ENCODE peak calls at places on chromosomes 4 and X, in four cellular contexts. One of them, this sample, is unnamed.

GRCh38 chrX:135489542-135489941 is 30.9 kb upstream of the INTS6L start:
- DNase-seq in hepatocyte: no peak
- DNase-seq in PC-3: no peak
- DNase-seq in neural progenitor cell: no peak
- DNase-seq in this sample: no peak

GRCh38 chr4:53050361-53050774 is 188.3 kb downstream of the RASL11B start:
- DNase-seq in hepatocyte: no peak
- DNase-seq in PC-3: no peak
- DNase-seq in neural progenitor cell: no peak
- DNase-seq in this sample: peak; percentile 26

GRCh38 chrX:131068945-131069719 is 11.0 kb downstream of the ARHGAP36 start:
- DNase-seq in hepatocyte: peak; percentile 54
- DNase-seq in PC-3: peak; percentile 28
- DNase-seq in neural progenitor cell: peak; percentile 84
- DNase-seq in this sample: peak; percentile 4

GRCh38 chr4:152321923-152322322 is 214.0 kb downstream of the FBXW7 start:
- DNase-seq in hepatocyte: no peak
- DNase-seq in PC-3: no peak
- DNase-seq in neural progenitor cell: no peak
- DNase-seq in this sample: no peak

GRCh38 chr4:128981377-128981776 is 112.0 kb downstream of the SCLT1 start:
- DNase-seq in hepatocyte: no peak
- DNase-seq in PC-3: no peak
- DNase-seq in neural progenitor cell: no peak
- DNase-seq in this sample: no peak

GRCh38 chr4:172168888-172169287 is 355.7 kb downstream of the GALNTL6 start:
- DNase-seq in hepatocyte: no peak
- DNase-seq in PC-3: no peak
- DNase-seq in neural progenitor cell: no peak
- DNase-seq in this sample: no peak

GRCh38 chr4:1051472-1051871 is 40.0 kb downstream of the FGFRL1 start:
- DNase-seq in hepatocyte: no peak
- DNase-seq in PC-3: no peak
- DNase-seq in neural progenitor cell: no peak
- DNase-seq in this sample: no peak

GRCh38 chr4:40395908-40396806 is 61.0 kb downstream of the CHRNA9 start:
- DNase-seq in hepatocyte: peak; percentile 37
- DNase-seq in PC-3: peak; percentile 83
- DNase-seq in neural progenitor cell: peak; percentile 14
- DNase-seq in this sample: peak; percentile 17

GRCh38 chrX:4572652-4573051 is 859.2 kb upstream of the PRKX start:
- DNase-seq in hepatocyte: no peak
- DNase-seq in PC-3: no peak
- DNase-seq in neural progenitor cell: peak; percentile 63
- DNase-seq in this sample: no peak

GRCh38 chrX:97685753-97686152 is 802.0 kb downstream of the RPA4 start:
- DNase-seq in hepatocyte: peak; percentile 57
- DNase-seq in PC-3: peak; percentile 62
- DNase-seq in neural progenitor cell: peak; percentile 46
- DNase-seq in this sample: peak; percentile 47

GRCh38 chrX:10109695-10110094 is 47.1 kb upstream of the CLCN4 start:
- DNase-seq in hepatocyte: no peak
- DNase-seq in PC-3: no peak
- DNase-seq in neural progenitor cell: no peak
- DNase-seq in this sample: peak; percentile 68

GRCh38 chrX:68658530-68658929 is 11.1 kb downstream of the STARD8 start:
- DNase-seq in hepatocyte: no peak
- DNase-seq in PC-3: no peak
- DNase-seq in neural progenitor cell: peak; percentile 65
- DNase-seq in this sample: peak; percentile 70

GRCh38 chr4:155419266-155419665 is 42.5 kb upstream of the MAP9 start:
- DNase-seq in hepatocyte: no peak
- DNase-seq in PC-3: peak; percentile 7
- DNase-seq in neural progenitor cell: peak; percentile 23
- DNase-seq in this sample: peak; percentile 25

GRCh38 chr4:10655968-10656367 is 28.6 kb downstream of the CLNK start:
- DNase-seq in hepatocyte: no peak
- DNase-seq in PC-3: peak; percentile 71
- DNase-seq in neural progenitor cell: no peak
- DNase-seq in this sample: peak; percentile 80

GRCh38 chr4:173490817-173491518 is 39.1 kb downstream of the HAND2 start:
- DNase-seq in hepatocyte: peak; percentile 59
- DNase-seq in PC-3: peak; percentile 39
- DNase-seq in neural progenitor cell: no peak
- DNase-seq in this sample: peak; percentile 77

GRCh38 chrX:40083979-40084359 is 13.8 kb downstream of the BCOR start:
- DNase-seq in hepatocyte: no peak
- DNase-seq in PC-3: no peak
- DNase-seq in neural progenitor cell: no peak
- DNase-seq in this sample: no peak
- H3K4me3 ChIP-seq in hepatocyte: peak overlapping the region; percentile 34
- H3K4me3 ChIP-seq in PC-3: peak overlapping the region; percentile 74
- H3K4me3 ChIP-seq in neural progenitor cell: peak overlapping the region; percentile 48
- H3K4me3 ChIP-seq in this sample: peak overlapping the region; percentile 53

DNA sequence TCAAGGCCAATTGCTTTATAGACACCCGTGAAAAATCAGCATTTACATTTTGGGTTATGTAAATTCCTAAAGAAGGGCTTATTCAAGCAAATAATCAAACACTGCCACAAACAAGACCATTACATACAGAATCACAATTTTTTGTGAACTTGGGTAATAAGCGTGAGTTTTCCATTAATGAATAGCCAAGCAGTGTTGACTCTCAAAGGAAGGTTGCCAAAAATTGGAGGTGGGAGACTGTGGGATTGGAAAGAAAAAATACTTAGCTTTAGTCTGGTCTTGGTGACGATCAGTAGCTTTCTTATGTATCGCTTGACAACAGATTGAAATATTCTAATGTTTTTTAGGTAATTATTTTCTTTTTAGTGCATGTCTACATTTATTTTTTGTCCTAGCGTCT is 20.9 kb downstream of the LRRC66 start:
- DNase-seq in hepatocyte: no peak
- DNase-seq in PC-3: no peak
- DNase-seq in neural progenitor cell: no peak
- DNase-seq in this sample: no peak
- TF ChIP-seq CTCF in hepatocyte: no peak
- TF ChIP-seq CTCF in PC-3: no peak
- TF ChIP-seq CTCF in neural progenitor cell: no peak
- TF ChIP-seq CTCF in this sample: no peak

DNA sequence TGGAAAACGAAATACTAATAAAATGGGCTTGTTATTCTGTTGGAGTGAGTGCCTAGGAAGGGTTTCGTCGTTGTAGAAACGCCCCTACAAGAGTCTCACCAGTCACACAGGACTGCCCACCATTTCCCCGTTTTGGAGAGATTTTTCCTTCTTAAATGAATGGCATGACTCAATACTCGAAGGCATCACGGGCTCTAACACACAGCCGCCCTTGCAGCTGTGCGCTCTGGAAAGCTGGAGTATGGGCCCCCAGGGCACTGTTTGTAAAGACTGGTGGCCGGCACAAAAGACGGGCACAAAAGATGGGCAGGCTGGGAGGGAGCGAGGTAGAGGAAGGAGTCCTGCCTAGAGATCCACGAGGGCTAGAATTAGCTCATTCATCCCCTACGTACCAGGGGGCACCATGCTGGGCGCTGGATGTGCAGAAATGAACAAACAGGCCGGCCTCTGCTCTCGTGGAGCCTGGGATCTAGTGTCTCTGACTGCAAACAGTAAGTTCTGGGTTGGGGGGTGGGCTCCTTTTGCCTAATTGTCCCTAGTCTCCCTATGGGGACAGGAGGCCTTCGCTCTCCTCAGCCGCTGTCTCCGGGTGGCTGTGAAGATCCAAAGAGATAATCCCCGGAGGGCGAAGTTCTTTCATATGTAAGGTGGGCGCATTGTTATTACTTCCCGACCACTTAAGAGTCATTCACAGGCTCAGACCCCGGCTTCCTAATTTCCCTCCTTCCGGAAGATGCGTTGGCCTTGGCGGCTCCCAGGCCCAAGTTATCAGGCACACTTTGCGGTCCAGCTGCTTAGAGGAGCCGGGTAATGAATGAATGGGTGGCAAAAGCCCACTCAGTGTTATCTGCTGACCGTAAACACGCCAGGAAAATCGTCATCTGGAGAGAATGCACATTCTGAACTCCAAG is 1.1 kb upstream of the SFRP2 start:
- DNase-seq in hepatocyte: no peak
- DNase-seq in PC-3: no peak
- DNase-seq in neural progenitor cell: peak; percentile 88
- DNase-seq in this sample: peak; percentile 26
- TF ChIP-seq EZH2 in hepatocyte: no peak
- TF ChIP-seq EZH2 in PC-3: no peak
- TF ChIP-seq EZH2 in neural progenitor cell: no peak
- TF ChIP-seq EZH2 in this sample: peak; percentile 44

GRCh38 chrX:104134583-104135261 is 22.1 kb downstream of the SLC25A53 start:
- DNase-seq in hepatocyte: no peak
- DNase-seq in PC-3: no peak
- DNase-seq in neural progenitor cell: no peak
- DNase-seq in this sample: no peak

GRCh38 chrX:104137496-104137895 is 19.3 kb downstream of the SLC25A53 start:
- DNase-seq in hepatocyte: no peak
- DNase-seq in PC-3: peak; percentile 42
- DNase-seq in neural progenitor cell: no peak
- DNase-seq in this sample: peak; percentile 32

GRCh38 chrX:104141087-104141760 is 15.6 kb downstream of the SLC25A53 start:
- DNase-seq in hepatocyte: no peak
- DNase-seq in PC-3: peak; percentile 2
- DNase-seq in neural progenitor cell: no peak
- DNase-seq in this sample: no peak

GRCh38 chrX:104135677-104136076 is 21.1 kb downstream of the SLC25A53 start:
- DNase-seq in hepatocyte: no peak
- DNase-seq in PC-3: no peak
- DNase-seq in neural progenitor cell: no peak
- DNase-seq in this sample: peak; percentile 22

DNA sequence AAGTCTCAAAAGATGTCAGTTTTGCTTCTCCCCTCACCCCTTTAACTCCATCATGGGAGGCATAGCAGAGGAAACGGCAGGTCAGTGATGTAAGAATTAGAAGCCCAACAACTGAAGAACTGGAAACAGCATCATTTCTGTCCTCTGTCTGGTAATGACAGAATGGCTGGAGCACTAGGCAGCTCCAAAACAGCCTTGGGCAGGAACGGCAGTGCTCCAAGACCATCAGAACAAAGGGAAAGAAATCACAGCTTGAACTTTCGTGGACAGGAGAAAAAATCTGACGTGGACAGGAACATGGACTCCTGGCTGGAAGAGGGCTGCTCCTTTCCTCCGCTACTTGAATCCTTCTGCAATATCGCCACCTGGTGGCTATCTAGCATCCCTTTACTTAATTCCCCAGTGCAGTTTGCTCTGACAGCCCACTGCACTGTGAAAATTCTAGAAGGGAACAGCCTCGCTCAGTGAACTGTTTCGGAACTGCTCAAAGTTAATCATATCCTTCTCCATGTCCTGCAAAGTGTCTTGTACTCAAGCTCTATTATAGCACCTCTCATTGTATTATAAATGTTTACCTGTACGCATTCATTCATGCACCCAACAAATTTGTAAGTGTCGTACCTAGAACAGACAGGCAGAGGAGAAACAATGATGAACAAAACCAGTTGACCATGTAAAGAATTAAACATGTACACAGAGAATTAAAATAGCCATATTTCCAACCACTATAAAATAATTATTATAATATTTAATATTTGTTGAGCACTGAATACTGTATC is 20.4 kb downstream of the SLC25A53 start:
- DNase-seq in hepatocyte: peak; percentile 94
- DNase-seq in PC-3: peak; percentile 79
- DNase-seq in neural progenitor cell: peak; percentile 89
- DNase-seq in this sample: peak; percentile 91
- H3K4me3 ChIP-seq in hepatocyte: peak overlapping the region; percentile 24
- H3K4me3 ChIP-seq in PC-3: peak overlapping the region; percentile 63
- H3K4me3 ChIP-seq in neural progenitor cell: peak overlapping the region; percentile 38
- H3K4me3 ChIP-seq in this sample: peak overlapping the region; percentile 62

This sample was measured in fibroblast of lung.